ENCODE peak calls at places on chromosomes 7 and 10, in eight cellular contexts. One of them, this sample, is unnamed.

GRCh38 chr7:66250711-66251110 is 45.6 kb downstream of the TPST1 start:
- DNase-seq in SW480: no peak
- DNase-seq in esophagus squamous epithelium: no peak
- DNase-seq in GM04503: peak; percentile 23
- DNase-seq in activated CD8-positive, alpha-beta memory T cell treated with anti-CD3 and anti-CD28 coated beads for 24 hours: no peak
- DNase-seq in Calu3: no peak
- DNase-seq in non-pigmented ciliary epithelial cell: peak; percentile 91
- DNase-seq in posterior vena cava: no peak
- DNase-seq in this sample: no peak

GRCh38 chr7:44978511-44979366 is at the start of gene MYO1G:
- DNase-seq in GM04503: no peak
- DNase-seq in esophagus squamous epithelium: peak; percentile 36
- DNase-seq in Calu3: no peak
- DNase-seq in non-pigmented ciliary epithelial cell: no peak
- DNase-seq in activated CD8-positive, alpha-beta memory T cell treated with anti-CD3 and anti-CD28 coated beads for 24 hours: peak; percentile 92
- DNase-seq in posterior vena cava: peak; percentile 85
- DNase-seq in SW480: no peak
- DNase-seq in this sample: no peak

GRCh38 chr7:130400120-130400572 is 19.9 kb downstream of the CPA1 start:
- DNase-seq in SW480: no peak
- DNase-seq in non-pigmented ciliary epithelial cell: no peak
- DNase-seq in posterior vena cava: peak; percentile 17
- DNase-seq in Calu3: no peak
- DNase-seq in GM04503: peak; percentile 93
- DNase-seq in esophagus squamous epithelium: no peak
- DNase-seq in activated CD8-positive, alpha-beta memory T cell treated with anti-CD3 and anti-CD28 coated beads for 24 hours: no peak
- DNase-seq in this sample: no peak

GRCh38 chr7:98539865-98540264 is 77.2 kb upstream of the NPTX2 start:
- DNase-seq in posterior vena cava: no peak
- DNase-seq in non-pigmented ciliary epithelial cell: no peak
- DNase-seq in activated CD8-positive, alpha-beta memory T cell treated with anti-CD3 and anti-CD28 coated beads for 24 hours: no peak
- DNase-seq in GM04503: no peak
- DNase-seq in Calu3: no peak
- DNase-seq in SW480: no peak
- DNase-seq in esophagus squamous epithelium: no peak
- DNase-seq in this sample: no peak

GRCh38 chr7:93629291-93629801 is 54.8 kb upstream of the CALCR start:
- DNase-seq in SW480: no peak
- DNase-seq in activated CD8-positive, alpha-beta memory T cell treated with anti-CD3 and anti-CD28 coated beads for 24 hours: no peak
- DNase-seq in non-pigmented ciliary epithelial cell: no peak
- DNase-seq in Calu3: no peak
- DNase-seq in GM04503: no peak
- DNase-seq in posterior vena cava: no peak
- DNase-seq in esophagus squamous epithelium: no peak
- DNase-seq in this sample: no peak

GRCh38 chr7:158040199-158040598 is 547.4 kb downstream of the PTPRN2 start:
- DNase-seq in activated CD8-positive, alpha-beta memory T cell treated with anti-CD3 and anti-CD28 coated beads for 24 hours: no peak
- DNase-seq in esophagus squamous epithelium: no peak
- DNase-seq in Calu3: no peak
- DNase-seq in SW480: no peak
- DNase-seq in GM04503: no peak
- DNase-seq in non-pigmented ciliary epithelial cell: no peak
- DNase-seq in posterior vena cava: no peak
- DNase-seq in this sample: no peak

GRCh38 chr7:34117583-34117982 is 212.2 kb downstream of the BMPER start:
- DNase-seq in non-pigmented ciliary epithelial cell: no peak
- DNase-seq in GM04503: no peak
- DNase-seq in esophagus squamous epithelium: no peak
- DNase-seq in Calu3: no peak
- DNase-seq in SW480: no peak
- DNase-seq in activated CD8-positive, alpha-beta memory T cell treated with anti-CD3 and anti-CD28 coated beads for 24 hours: no peak
- DNase-seq in posterior vena cava: no peak
- DNase-seq in this sample: no peak

GRCh38 chr7:133572087-133572486 is 319.2 kb downstream of the EXOC4 start:
- DNase-seq in SW480: no peak
- DNase-seq in esophagus squamous epithelium: no peak
- DNase-seq in posterior vena cava: no peak
- DNase-seq in activated CD8-positive, alpha-beta memory T cell treated with anti-CD3 and anti-CD28 coated beads for 24 hours: no peak
- DNase-seq in Calu3: no peak
- DNase-seq in GM04503: no peak
- DNase-seq in non-pigmented ciliary epithelial cell: no peak
- DNase-seq in this sample: no peak

GRCh38 chr7:44965441-44965903 is 13.3 kb downstream of the MYO1G start:
- DNase-seq in esophagus squamous epithelium: no peak
- DNase-seq in SW480: no peak
- DNase-seq in activated CD8-positive, alpha-beta memory T cell treated with anti-CD3 and anti-CD28 coated beads for 24 hours: peak; percentile 52
- DNase-seq in GM04503: no peak
- DNase-seq in non-pigmented ciliary epithelial cell: no peak
- DNase-seq in posterior vena cava: peak; percentile 56
- DNase-seq in Calu3: no peak
- DNase-seq in this sample: peak; percentile 57

GRCh38 chr10:68826764-68827591 is at the start of gene STOX1:
- DNase-seq in activated CD8-positive, alpha-beta memory T cell treated with anti-CD3 and anti-CD28 coated beads for 24 hours: peak; percentile 86
- DNase-seq in non-pigmented ciliary epithelial cell: no peak
- DNase-seq in SW480: peak; percentile 65
- DNase-seq in posterior vena cava: peak; percentile 82
- DNase-seq in GM04503: peak; percentile 0
- DNase-seq in esophagus squamous epithelium: no peak
- DNase-seq in Calu3: peak; percentile 79
- DNase-seq in this sample: no peak

GRCh38 chr10:82850166-82850565 is 975.2 kb downstream of the NRG3 start:
- DNase-seq in non-pigmented ciliary epithelial cell: no peak
- DNase-seq in GM04503: no peak
- DNase-seq in posterior vena cava: no peak
- DNase-seq in esophagus squamous epithelium: no peak
- DNase-seq in activated CD8-positive, alpha-beta memory T cell treated with anti-CD3 and anti-CD28 coated beads for 24 hours: no peak
- DNase-seq in Calu3: no peak
- DNase-seq in SW480: no peak
- DNase-seq in this sample: no peak

GRCh38 chr10:70296406-70296899 is 12.6 kb upstream of the NPFFR1 start:
- DNase-seq in Calu3: peak; percentile 29
- DNase-seq in esophagus squamous epithelium: no peak
- DNase-seq in non-pigmented ciliary epithelial cell: peak; percentile 32
- DNase-seq in GM04503: peak; percentile 78
- DNase-seq in activated CD8-positive, alpha-beta memory T cell treated with anti-CD3 and anti-CD28 coated beads for 24 hours: no peak
- DNase-seq in posterior vena cava: peak; percentile 95
- DNase-seq in SW480: peak; percentile 56
- DNase-seq in this sample: peak; percentile 85

GRCh38 chr10:829241-829640 is 102.3 kb downstream of the LARP4B start:
- DNase-seq in GM04503: no peak
- DNase-seq in esophagus squamous epithelium: no peak
- DNase-seq in activated CD8-positive, alpha-beta memory T cell treated with anti-CD3 and anti-CD28 coated beads for 24 hours: no peak
- DNase-seq in posterior vena cava: no peak
- DNase-seq in non-pigmented ciliary epithelial cell: no peak
- DNase-seq in Calu3: no peak
- DNase-seq in SW480: no peak
- DNase-seq in this sample: no peak

GRCh38 chr7:138542183-138542582 is 82.1 kb downstream of the TRIM24 start:
- DNase-seq in activated CD8-positive, alpha-beta memory T cell treated with anti-CD3 and anti-CD28 coated beads for 24 hours: no peak
- DNase-seq in posterior vena cava: no peak
- DNase-seq in esophagus squamous epithelium: no peak
- DNase-seq in GM04503: no peak
- DNase-seq in Calu3: no peak
- DNase-seq in non-pigmented ciliary epithelial cell: no peak
- DNase-seq in SW480: no peak
- DNase-seq in this sample: no peak

GRCh38 chr7:151181011-151181431 is 6.0 kb downstream of the ASB10 start:
- DNase-seq in SW480: no peak
- DNase-seq in activated CD8-positive, alpha-beta memory T cell treated with anti-CD3 and anti-CD28 coated beads for 24 hours: no peak
- DNase-seq in non-pigmented ciliary epithelial cell: no peak
- DNase-seq in GM04503: no peak
- DNase-seq in posterior vena cava: peak; percentile 74
- DNase-seq in Calu3: no peak
- DNase-seq in esophagus squamous epithelium: no peak
- DNase-seq in this sample: no peak

GRCh38 chr10:32005050-32005449 is 51.2 kb downstream of the KIF5B start:
- DNase-seq in GM04503: no peak
- DNase-seq in activated CD8-positive, alpha-beta memory T cell treated with anti-CD3 and anti-CD28 coated beads for 24 hours: no peak
- DNase-seq in Calu3: peak; percentile 64
- DNase-seq in SW480: peak; percentile 43
- DNase-seq in esophagus squamous epithelium: no peak
- DNase-seq in non-pigmented ciliary epithelial cell: no peak
- DNase-seq in posterior vena cava: no peak
- DNase-seq in this sample: no peak

GRCh38 chr7:30276203-30276900 is 8.0 kb upstream of the ZNRF2 start:
- DNase-seq in posterior vena cava: no peak
- DNase-seq in activated CD8-positive, alpha-beta memory T cell treated with anti-CD3 and anti-CD28 coated beads for 24 hours: peak; percentile 67
- DNase-seq in esophagus squamous epithelium: no peak
- DNase-seq in non-pigmented ciliary epithelial cell: peak; percentile 15
- DNase-seq in GM04503: no peak
- DNase-seq in SW480: peak; percentile 69
- DNase-seq in Calu3: peak; percentile 69
- DNase-seq in this sample: no peak

GRCh38 chr10:127148066-127148932 is 48.1 kb downstream of the INSYN2A start:
- DNase-seq in esophagus squamous epithelium: no peak
- DNase-seq in SW480: peak; percentile 76
- DNase-seq in non-pigmented ciliary epithelial cell: peak; percentile 73
- DNase-seq in posterior vena cava: no peak
- DNase-seq in Calu3: peak; percentile 12
- DNase-seq in GM04503: peak; percentile 73
- DNase-seq in activated CD8-positive, alpha-beta memory T cell treated with anti-CD3 and anti-CD28 coated beads for 24 hours: no peak
- DNase-seq in this sample: no peak

GRCh38 chr10:102753724-102754123 is 10.0 kb downstream of the WBP1L start:
- DNase-seq in SW480: no peak
- DNase-seq in Calu3: no peak
- DNase-seq in non-pigmented ciliary epithelial cell: no peak
- DNase-seq in posterior vena cava: no peak
- DNase-seq in GM04503: no peak
- DNase-seq in activated CD8-positive, alpha-beta memory T cell treated with anti-CD3 and anti-CD28 coated beads for 24 hours: no peak
- DNase-seq in esophagus squamous epithelium: no peak
- DNase-seq in this sample: no peak

GRCh38 chr7:13790611-13791010 is 198.9 kb downstream of the ETV1 start:
- DNase-seq in non-pigmented ciliary epithelial cell: no peak
- DNase-seq in SW480: peak; percentile 89
- DNase-seq in activated CD8-positive, alpha-beta memory T cell treated with anti-CD3 and anti-CD28 coated beads for 24 hours: no peak
- DNase-seq in esophagus squamous epithelium: no peak
- DNase-seq in GM04503: no peak
- DNase-seq in Calu3: no peak
- DNase-seq in posterior vena cava: no peak
- DNase-seq in this sample: no peak

GRCh38 chr10:3785849-3786290 is 861 bp upstream of the KLF6 start:
- DNase-seq in Calu3: peak; percentile 55
- DNase-seq in esophagus squamous epithelium: no peak
- DNase-seq in SW480: peak; percentile 31
- DNase-seq in GM04503: no peak
- DNase-seq in posterior vena cava: no peak
- DNase-seq in activated CD8-positive, alpha-beta memory T cell treated with anti-CD3 and anti-CD28 coated beads for 24 hours: peak; percentile 86
- DNase-seq in non-pigmented ciliary epithelial cell: no peak
- DNase-seq in this sample: no peak

GRCh38 chr7:41333506-41333905 is 369.4 kb downstream of the INHBA start:
- DNase-seq in Calu3: no peak
- DNase-seq in non-pigmented ciliary epithelial cell: peak; percentile 84
- DNase-seq in posterior vena cava: no peak
- DNase-seq in esophagus squamous epithelium: no peak
- DNase-seq in GM04503: no peak
- DNase-seq in SW480: no peak
- DNase-seq in activated CD8-positive, alpha-beta memory T cell treated with anti-CD3 and anti-CD28 coated beads for 24 hours: no peak
- DNase-seq in this sample: no peak

GRCh38 chr10:129837909-129838582 is 126.0 kb downstream of the EBF3 start:
- DNase-seq in activated CD8-positive, alpha-beta memory T cell treated with anti-CD3 and anti-CD28 coated beads for 24 hours: no peak
- DNase-seq in esophagus squamous epithelium: no peak
- DNase-seq in Calu3: no peak
- DNase-seq in non-pigmented ciliary epithelial cell: no peak
- DNase-seq in GM04503: no peak
- DNase-seq in SW480: no peak
- DNase-seq in posterior vena cava: no peak
- DNase-seq in this sample: no peak

GRCh38 chr7:106599343-106599698 is 61.6 kb downstream of the CCDC71L start:
- DNase-seq in SW480: no peak
- DNase-seq in non-pigmented ciliary epithelial cell: no peak
- DNase-seq in Calu3: no peak
- DNase-seq in activated CD8-positive, alpha-beta memory T cell treated with anti-CD3 and anti-CD28 coated beads for 24 hours: no peak
- DNase-seq in esophagus squamous epithelium: no peak
- DNase-seq in GM04503: no peak
- DNase-seq in posterior vena cava: no peak
- DNase-seq in this sample: no peak

GRCh38 chr7:13104128-13104527 is 416.7 kb downstream of the ARL4A start:
- DNase-seq in GM04503: no peak
- DNase-seq in posterior vena cava: no peak
- DNase-seq in non-pigmented ciliary epithelial cell: no peak
- DNase-seq in activated CD8-positive, alpha-beta memory T cell treated with anti-CD3 and anti-CD28 coated beads for 24 hours: no peak
- DNase-seq in SW480: no peak
- DNase-seq in esophagus squamous epithelium: no peak
- DNase-seq in Calu3: no peak
- DNase-seq in this sample: no peak

GRCh38 chr10:71848325-71849277 is 2.5 kb downstream of the PSAP start:
- DNase-seq in esophagus squamous epithelium: no peak
- DNase-seq in posterior vena cava: no peak
- DNase-seq in non-pigmented ciliary epithelial cell: no peak
- DNase-seq in GM04503: no peak
- DNase-seq in SW480: no peak
- DNase-seq in Calu3: no peak
- DNase-seq in activated CD8-positive, alpha-beta memory T cell treated with anti-CD3 and anti-CD28 coated beads for 24 hours: no peak
- DNase-seq in this sample: no peak

GRCh38 chr10:110357252-110357780 is 52.6 kb upstream of the SMNDC1 start:
- DNase-seq in Calu3: no peak
- DNase-seq in esophagus squamous epithelium: no peak
- DNase-seq in posterior vena cava: no peak
- DNase-seq in GM04503: peak; percentile 92
- DNase-seq in activated CD8-positive, alpha-beta memory T cell treated with anti-CD3 and anti-CD28 coated beads for 24 hours: peak; percentile 68
- DNase-seq in non-pigmented ciliary epithelial cell: peak; percentile 91
- DNase-seq in SW480: peak; percentile 83
- DNase-seq in this sample: no peak

GRCh38 chr7:69953319-69954067 is 355.2 kb downstream of the AUTS2 start:
- DNase-seq in Calu3: no peak
- DNase-seq in activated CD8-positive, alpha-beta memory T cell treated with anti-CD3 and anti-CD28 coated beads for 24 hours: no peak
- DNase-seq in esophagus squamous epithelium: no peak
- DNase-seq in SW480: no peak
- DNase-seq in posterior vena cava: no peak
- DNase-seq in non-pigmented ciliary epithelial cell: no peak
- DNase-seq in GM04503: no peak
- DNase-seq in this sample: no peak

GRCh38 chr10:13349776-13350274 is 1.7 kb upstream of the SEPHS1 start:
- DNase-seq in SW480: peak; percentile 38
- DNase-seq in GM04503: no peak
- DNase-seq in activated CD8-positive, alpha-beta memory T cell treated with anti-CD3 and anti-CD28 coated beads for 24 hours: peak; percentile 64
- DNase-seq in posterior vena cava: peak; percentile 87
- DNase-seq in esophagus squamous epithelium: no peak
- DNase-seq in Calu3: peak; percentile 50
- DNase-seq in non-pigmented ciliary epithelial cell: no peak
- DNase-seq in this sample: no peak

GRCh38 chr10:76318171-76318570 is 886.7 kb downstream of the LRMDA start:
- DNase-seq in posterior vena cava: no peak
- DNase-seq in SW480: no peak
- DNase-seq in GM04503: no peak
- DNase-seq in esophagus squamous epithelium: no peak
- DNase-seq in Calu3: no peak
- DNase-seq in activated CD8-positive, alpha-beta memory T cell treated with anti-CD3 and anti-CD28 coated beads for 24 hours: no peak
- DNase-seq in non-pigmented ciliary epithelial cell: no peak
- DNase-seq in this sample: no peak

This sample was measured in RWPE2.